ENCODE peak calls at places on chromosomes 2 and 18, in seven cellular contexts. L, Y, T, A, X, W and D are unnamed samples.

GRCh38 chr2:29632018-29632417 is 289.4 kb downstream of the ALK start:
- DNase-seq in A (no peak), W (no peak), X (no peak), T (peak; percentile 78), L (no peak), Y (no peak), D (peak; percentile 75)

GRCh38 chr2:230691005-230691647 is 21.5 kb upstream of the CAB39 start:
- DNase-seq in Y (no peak), T (peak; percentile 78), W (no peak), L (no peak), X (no peak), A (no peak), D (peak; percentile 76)

GRCh38 chr2:25982968-25983280 is 627 bp upstream of the KIF3C start:
- DNase-seq in T (no peak), W (no peak), Y (no peak), A (no peak), L (no peak), X (no peak), D (no peak)

GRCh38 chr2:64295326-64296149 is 151.3 kb upstream of the PELI1 start:
- DNase-seq in Y (no peak), X (no peak), L (peak; percentile 18), T (no peak), A (no peak), W (no peak), D (no peak)

GRCh38 chr2:46270384-46270783 is 26.8 kb upstream of the EPAS1 start:
- DNase-seq in L (no peak), A (no peak), T (peak; percentile 61), W (no peak), X (no peak), Y (no peak), D (peak; percentile 35)

GRCh38 chr2:47271054-47272000 is 116.2 kb upstream of the STPG4 start:
- DNase-seq in A (no peak), T (peak; percentile 9), X (no peak), Y (no peak), W (no peak), L (no peak), D (no peak)

GRCh38 chr2:232351686-232352510 is 26.7 kb upstream of the ALPP start:
- DNase-seq in X (no peak), T (no peak), L (no peak), W (no peak), Y (no peak), A (peak; percentile 32), D (no peak)

GRCh38 chr18:62425465-62426190 is 97.2 kb upstream of the ZCCHC2 start:
- DNase-seq in X (peak; percentile 65), Y (peak; percentile 13), W (peak; percentile 87), T (peak; percentile 99), A (peak; percentile 57), L (peak; percentile 33), D (peak; percentile 96)

GRCh38 chr2:88452980-88453582 is 588 bp upstream of the FOXI3 start:
- DNase-seq in W (no peak), L (no peak), Y (no peak), X (no peak), T (peak; percentile 25), A (no peak), D (no peak)

GRCh38 chr2:20604401-20604911 is 46.4 kb downstream of the HS1BP3 start:
- DNase-seq in Y (no peak), L (no peak), X (no peak), W (no peak), A (no peak), T (no peak), D (no peak)

GRCh38 chr2:126761981-126762878 is 106.3 kb downstream of the GYPC start:
- DNase-seq in W (no peak), X (no peak), A (no peak), T (no peak), Y (no peak), L (peak; percentile 16), D (no peak)

GRCh38 chr2:231305221-231305620 is 90.3 kb upstream of the B3GNT7 start:
- DNase-seq in T (no peak), W (no peak), X (no peak), A (no peak), Y (no peak), L (no peak), D (no peak)

GRCh38 chr2:19990416-19990728 is 467 bp upstream of the WDR35 start:
- DNase-seq in L (no peak), Y (no peak), W (no peak), X (no peak), A (no peak), T (no peak), D (no peak)

GRCh38 chr2:230910546-230911135 is 14.4 kb downstream of the GPR55 start:
- DNase-seq in W (no peak), L (no peak), T (no peak), Y (no peak), X (no peak), A (no peak), D (no peak)

GRCh38 chr2:10255189-10256030 is 47.3 kb upstream of the HPCAL1 start:
- DNase-seq in W (no peak), L (no peak), Y (no peak), X (no peak), T (no peak), A (peak; percentile 4), D (no peak)

GRCh38 chr2:26697425-26697824 is 4.9 kb downstream of the KCNK3 start:
- DNase-seq in X (no peak), A (no peak), L (no peak), W (no peak), T (no peak), Y (no peak), D (no peak)